ENCODE peak calls at places on chromosomes 5 and 9, in nine cellular contexts. Z, T, P, E, L, R, V, W and O are unnamed samples.

GRCh38 chr5:97714426-97714825 is 531.4 kb upstream of the RIOK2 start:
- DNase-seq in Z (no peak), T (no peak), P (no peak), E (no peak), L (no peak), R (no peak), V (no peak), W (no peak), O (no peak)

GRCh38 chr5:13786016-13786415 is 158.5 kb downstream of the DNAH5 start:
- DNase-seq in Z (no peak), T (no peak), P (no peak), E (no peak), L (no peak), R (no peak), V (no peak), W (no peak), O (no peak)

GRCh38 chr9:124266139-124266825 is 8.5 kb downstream of the NEK6 start:
- DNase-seq in Z (peak), T (no peak), P (no peak), E (no peak), L (no peak), R (no peak), V (no peak), W (no peak), O (no peak)

GRCh38 chr5:60066502-60066901 is 173.0 kb upstream of the PDE4D start:
- DNase-seq in Z (peak), T (no peak), P (no peak), E (no peak), L (no peak), R (no peak), V (no peak), W (no peak), O (no peak)

GRCh38 chr5:138874241-138874640 is 894 bp downstream of the LRRTM2 start:
- DNase-seq in Z (no peak), T (no peak), P (no peak), E (no peak), L (no peak), R (no peak), V (no peak), W (no peak), O (no peak)

GRCh38 chr9:22107202-22107601 is 98.1 kb upstream of the CDKN2B start:
- DNase-seq in Z (peak), T (no peak), P (no peak), E (no peak), L (no peak), R (peak), V (no peak), W (no peak), O (no peak)

GRCh38 chr9:73037613-73038012 is 84.8 kb upstream of the ALDH1A1 start:
- DNase-seq in Z (peak), T (no peak), P (no peak), E (no peak), L (no peak), R (peak), V (no peak), W (no peak), O (no peak)

GRCh38 chr5:1524799-1525623 is 1.3 kb upstream of the LPCAT1 start:
- DNase-seq in Z (no peak), T (peak), P (no peak), E (no peak), L (no peak), R (no peak), V (no peak), W (peak), O (no peak)